ENCODE peak calls at places on chromosomes 5 and 9, in six cellular contexts. One of them, this sample, is unnamed.

GRCh38 chr9:127173063-127173462 is 50.6 kb upstream of the ANGPTL2 start:
- DNase-seq in brain microvascular endothelial cell: no peak
- DNase-seq in adrenal gland: no peak
- DNase-seq in cardiac fibroblast: no peak
- DNase-seq in AG04449: no peak
- DNase-seq in uterus: peak
- DNase-seq in this sample: no peak

GRCh38 chr9:86868611-86869010 is 78.7 kb downstream of the GAS1 start:
- DNase-seq in adrenal gland: no peak
- DNase-seq in AG04449: no peak
- DNase-seq in uterus: no peak
- DNase-seq in brain microvascular endothelial cell: no peak
- DNase-seq in cardiac fibroblast: peak
- DNase-seq in this sample: no peak

GRCh38 chr5:141326088-141326854 is 4.0 kb upstream of the PCDHGA1 start:
- DNase-seq in adrenal gland: no peak
- DNase-seq in AG04449: no peak
- DNase-seq in uterus: peak
- DNase-seq in brain microvascular endothelial cell: peak
- DNase-seq in cardiac fibroblast: peak
- DNase-seq in this sample: no peak

GRCh38 chr5:52673495-52673894 is 114.2 kb upstream of the ITGA1 start:
- DNase-seq in uterus: no peak
- DNase-seq in brain microvascular endothelial cell: no peak
- DNase-seq in adrenal gland: no peak
- DNase-seq in AG04449: no peak
- DNase-seq in cardiac fibroblast: no peak
- DNase-seq in this sample: no peak

GRCh38 chr5:35009657-35010056 is 38.1 kb downstream of the AGXT2 start:
- DNase-seq in AG04449: no peak
- DNase-seq in brain microvascular endothelial cell: no peak
- DNase-seq in uterus: no peak
- DNase-seq in cardiac fibroblast: peak
- DNase-seq in adrenal gland: no peak
- DNase-seq in this sample: no peak

GRCh38 chr9:34375901-34376595 is 650 bp downstream of the MYORG start:
- DNase-seq in cardiac fibroblast: no peak
- DNase-seq in uterus: peak
- DNase-seq in adrenal gland: peak
- DNase-seq in AG04449: no peak
- DNase-seq in brain microvascular endothelial cell: no peak
- DNase-seq in this sample: no peak

GRCh38 chr9:22131817-22132216 is 122.7 kb upstream of the CDKN2B start:
- DNase-seq in adrenal gland: no peak
- DNase-seq in AG04449: no peak
- DNase-seq in uterus: no peak
- DNase-seq in cardiac fibroblast: no peak
- DNase-seq in brain microvascular endothelial cell: no peak
- DNase-seq in this sample: no peak

GRCh38 chr5:159362190-159362589 is 31.9 kb upstream of the IL12B start:
- DNase-seq in AG04449: no peak
- DNase-seq in uterus: no peak
- DNase-seq in brain microvascular endothelial cell: no peak
- DNase-seq in adrenal gland: no peak
- DNase-seq in cardiac fibroblast: no peak
- DNase-seq in this sample: no peak

GRCh38 chr5:151454166-151454565 is 6.8 kb downstream of the SLC36A1 start:
- DNase-seq in adrenal gland: no peak
- DNase-seq in brain microvascular endothelial cell: no peak
- DNase-seq in cardiac fibroblast: no peak
- DNase-seq in AG04449: no peak
- DNase-seq in uterus: no peak
- DNase-seq in this sample: no peak

GRCh38 chr9:138072897-138073296 is 195.3 kb downstream of the CACNA1B start:
- DNase-seq in cardiac fibroblast: no peak
- DNase-seq in uterus: no peak
- DNase-seq in brain microvascular endothelial cell: no peak
- DNase-seq in AG04449: no peak
- DNase-seq in adrenal gland: no peak
- DNase-seq in this sample: no peak

GRCh38 chr5:136629125-136629790 is 263.9 kb upstream of the TRPC7 start:
- DNase-seq in uterus: no peak
- DNase-seq in cardiac fibroblast: no peak
- DNase-seq in brain microvascular endothelial cell: no peak
- DNase-seq in AG04449: no peak
- DNase-seq in adrenal gland: peak
- DNase-seq in this sample: no peak

GRCh38 chr9:19965336-19965735 is 176.5 kb upstream of the SLC24A2 start:
- DNase-seq in AG04449: no peak
- DNase-seq in adrenal gland: no peak
- DNase-seq in cardiac fibroblast: no peak
- DNase-seq in uterus: no peak
- DNase-seq in brain microvascular endothelial cell: peak
- DNase-seq in this sample: no peak

GRCh38 chr5:181160144-181160754 is 12.9 kb downstream of the OR2V2 start:
- DNase-seq in brain microvascular endothelial cell: peak
- DNase-seq in AG04449: no peak
- DNase-seq in uterus: peak
- DNase-seq in adrenal gland: peak
- DNase-seq in cardiac fibroblast: peak
- DNase-seq in this sample: no peak

GRCh38 chr5:26763151-26763550 is 275.2 kb downstream of the CDH9 start:
- DNase-seq in brain microvascular endothelial cell: no peak
- DNase-seq in uterus: no peak
- DNase-seq in AG04449: no peak
- DNase-seq in adrenal gland: no peak
- DNase-seq in cardiac fibroblast: no peak
- DNase-seq in this sample: no peak

GRCh38 chr9:92949266-92949982 is 2.1 kb downstream of the FGD3 start:
- DNase-seq in cardiac fibroblast: no peak
- DNase-seq in AG04449: no peak
- DNase-seq in brain microvascular endothelial cell: no peak
- DNase-seq in uterus: no peak
- DNase-seq in adrenal gland: no peak
- DNase-seq in this sample: no peak

GRCh38 chr9:89592963-89593775 is 11.6 kb upstream of the GADD45G start:
- DNase-seq in uterus: no peak
- DNase-seq in brain microvascular endothelial cell: peak
- DNase-seq in cardiac fibroblast: peak
- DNase-seq in adrenal gland: no peak
- DNase-seq in AG04449: no peak
- DNase-seq in this sample: peak
- TF ChIP-seq CTCF in uterus: no peak
- TF ChIP-seq CTCF in brain microvascular endothelial cell: peak
- TF ChIP-seq CTCF in cardiac fibroblast: no peak
- TF ChIP-seq CTCF in adrenal gland: no peak
- TF ChIP-seq CTCF in AG04449: peak
- TF ChIP-seq CTCF in this sample: peak

DNA sequence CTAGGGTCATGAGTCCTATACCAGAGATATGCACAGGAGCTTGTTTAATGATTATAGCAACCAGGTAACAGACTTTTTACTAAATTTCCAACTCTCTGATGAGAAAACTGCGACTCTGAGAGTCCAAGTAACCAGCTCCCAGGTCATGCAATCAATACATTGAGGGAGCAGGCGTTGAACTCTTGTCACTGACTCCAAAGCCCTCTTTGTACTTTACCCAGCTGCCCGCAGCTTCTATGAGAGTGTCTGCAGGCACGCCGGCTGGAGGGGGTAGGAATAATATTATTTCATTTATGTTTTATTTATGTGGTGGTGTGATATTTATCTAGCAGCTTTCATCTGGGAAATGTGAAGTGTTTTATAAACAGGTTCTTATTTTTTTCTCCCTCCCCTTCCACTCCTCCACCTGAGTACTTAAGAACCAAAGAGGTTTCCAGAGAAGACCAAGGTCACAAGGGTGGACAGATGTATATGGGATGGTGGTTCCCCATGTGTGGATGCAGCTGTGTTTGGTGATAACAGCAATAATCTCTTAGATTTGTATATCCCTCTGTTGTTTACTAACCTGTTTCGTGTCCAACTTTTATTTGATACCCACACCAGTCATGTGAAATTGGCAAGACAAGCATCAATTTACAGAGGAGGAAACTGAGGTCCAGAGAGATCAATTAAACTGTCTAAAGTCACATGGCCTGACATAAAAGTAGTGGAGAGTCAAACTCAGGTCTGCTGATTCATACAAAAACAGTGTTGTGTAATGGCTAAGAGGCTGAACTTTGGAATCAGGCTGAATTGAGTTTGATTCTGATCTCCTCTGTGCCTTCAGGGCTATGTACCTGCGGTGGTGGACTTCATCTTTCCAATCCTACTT is 140.2 kb upstream of the TRIM32 start:
- DNase-seq in AG04449: no peak
- DNase-seq in brain microvascular endothelial cell: peak
- DNase-seq in adrenal gland: no peak
- DNase-seq in uterus: no peak
- DNase-seq in cardiac fibroblast: peak
- DNase-seq in this sample: no peak
- TF ChIP-seq CTCF in AG04449: no peak
- TF ChIP-seq CTCF in brain microvascular endothelial cell: no peak
- TF ChIP-seq CTCF in adrenal gland: no peak
- TF ChIP-seq CTCF in uterus: no peak
- TF ChIP-seq CTCF in cardiac fibroblast: no peak
- TF ChIP-seq CTCF in this sample: no peak

GRCh38 chr5:112860929-112861637 is at the start of gene SRP19:
- DNase-seq in uterus: peak
- DNase-seq in cardiac fibroblast: peak
- DNase-seq in AG04449: peak
- DNase-seq in brain microvascular endothelial cell: peak
- DNase-seq in adrenal gland: peak
- DNase-seq in this sample: peak
- TF ChIP-seq CTCF in uterus: no peak
- TF ChIP-seq CTCF in cardiac fibroblast: no peak
- TF ChIP-seq CTCF in AG04449: no peak
- TF ChIP-seq CTCF in brain microvascular endothelial cell: no peak
- TF ChIP-seq CTCF in adrenal gland: no peak
- TF ChIP-seq CTCF in this sample: peak

GRCh38 chr5:73783823-73784222 is 157.8 kb downstream of the ARHGEF28 start:
- DNase-seq in adrenal gland: no peak
- DNase-seq in brain microvascular endothelial cell: no peak
- DNase-seq in uterus: no peak
- DNase-seq in AG04449: no peak
- DNase-seq in cardiac fibroblast: peak
- DNase-seq in this sample: no peak
- TF ChIP-seq CTCF in adrenal gland: peak
- TF ChIP-seq CTCF in brain microvascular endothelial cell: peak
- TF ChIP-seq CTCF in uterus: no peak
- TF ChIP-seq CTCF in AG04449: peak
- TF ChIP-seq CTCF in cardiac fibroblast: peak
- TF ChIP-seq CTCF in this sample: peak

GRCh38 chr5:18113724-18114123 is 479.5 kb downstream of the TAF11L14 start:
- DNase-seq in cardiac fibroblast: no peak
- DNase-seq in brain microvascular endothelial cell: peak
- DNase-seq in adrenal gland: no peak
- DNase-seq in AG04449: no peak
- DNase-seq in uterus: no peak
- DNase-seq in this sample: no peak
- TF ChIP-seq CTCF in cardiac fibroblast: no peak
- TF ChIP-seq CTCF in brain microvascular endothelial cell: peak
- TF ChIP-seq CTCF in adrenal gland: no peak
- TF ChIP-seq CTCF in AG04449: peak
- TF ChIP-seq CTCF in uterus: no peak
- TF ChIP-seq CTCF in this sample: peak

This sample was measured in neural crest cell.